ENCODE peak calls at places on chromosomes 5 and 9, in nine cellular contexts. W is GM23248; Q is A549; B is astrocyte of the hippocampus; Z is activated CD4-positive, CD25-positive, alpha-beta regulatory T cell treated with anti-CD3 and anti-CD28 coated beads, Interleukin-2, amount 50 U/mL, for 72 hours; G is H54; K is fibroblast of pulmonary artery; T is activated CD8-positive, alpha-beta memory T cell treated with anti-CD3 and anti-CD28 coated beads for 24 hours; D is coronary artery. E is an unnamed sample.

GRCh38 chr9:72133365-72134035 is 15.7 kb upstream of the GDA start:
- DNase-seq in W (no peak), Q (no peak), B (no peak), Z (no peak), G (no peak), K (no peak), T (no peak), D (no peak), E (no peak)

GRCh38 chr5:174829511-174829864 is 105.1 kb downstream of the MSX2 start:
- DNase-seq in W (no peak), Q (no peak), B (no peak), Z (no peak), G (no peak), K (no peak), T (no peak), D (no peak), E (no peak)

GRCh38 chr9:96667363-96667728 is 12.2 kb upstream of the PRXL2C start:
- DNase-seq in W (no peak), Q (no peak), B (no peak), Z (no peak), G (no peak), K (no peak), T (peak; percentile 35), D (no peak), E (no peak)

GRCh38 chr9:2227468-2227867 is 212.3 kb downstream of the SMARCA2 start:
- DNase-seq in W (peak; percentile 69), Q (no peak), B (peak; percentile 42), Z (no peak), G (no peak), K (peak; percentile 90), T (no peak), D (no peak), E (no peak)

GRCh38 chr5:28809811-28810750 is 1771.7 kb upstream of the CDH9 start:
- DNase-seq in W (no peak), Q (no peak), B (no peak), Z (no peak), G (no peak), K (no peak), T (no peak), D (no peak), E (no peak)

GRCh38 chr9:113148377-113148715 is 2.5 kb upstream of the SLC31A2 start:
- DNase-seq in W (no peak), Q (no peak), B (no peak), Z (no peak), G (no peak), K (no peak), T (no peak), D (no peak), E (no peak)

GRCh38 chr5:94503677-94504076 is 114.7 kb downstream of the KIAA0825 start:
- DNase-seq in W (no peak), Q (no peak), B (no peak), Z (no peak), G (no peak), K (no peak), T (no peak), D (no peak), E (no peak)

GRCh38 chr5:174504266-174504726 is 220.1 kb upstream of the MSX2 start:
- DNase-seq in W (no peak), Q (no peak), B (no peak), Z (no peak), G (peak; percentile 36), K (peak; percentile 30), T (no peak), D (no peak), E (no peak)

GRCh38 chr5:15499528-15500325 is at the start of gene FBXL7:
- DNase-seq in W (peak; percentile 94), Q (peak; percentile 28), B (peak; percentile 94), Z (no peak), G (peak; percentile 84), K (peak; percentile 82), T (no peak), D (peak; percentile 87), E (no peak)

GRCh38 chr5:147508711-147509040 is 1.2 kb downstream of the DPYSL3 start:
- DNase-seq in W (peak; percentile 43), Q (no peak), B (no peak), Z (no peak), G (no peak), K (no peak), T (no peak), D (no peak), E (no peak)

GRCh38 chr5:67640011-67640410 is 443.4 kb upstream of the CD180 start:
- DNase-seq in W (no peak), Q (no peak), B (no peak), Z (no peak), G (no peak), K (no peak), T (no peak), D (no peak), E (no peak)

GRCh38 chr5:52531105-52531504 is 256.6 kb upstream of the ITGA1 start:
- DNase-seq in W (no peak), Q (no peak), B (no peak), Z (no peak), G (no peak), K (no peak), T (no peak), D (no peak), E (no peak)